ENCODE peak calls at places on chromosomes 2 and 18, in five cellular contexts. L is activated CD8-positive, alpha-beta memory T cell treated with anti-CD3 and anti-CD28 coated beads for 48 hours; U is thoracic aorta; Y is NCI-H774; J is left kidney. X is an unnamed sample.

GRCh38 chr18:28890796-28891195 is 713.9 kb upstream of the CDH2 start:
- DNase-seq in L (no peak), U (no peak), Y (no peak), J (no peak), X (no peak)

GRCh38 chr2:8857709-8858108 is 20.3 kb upstream of the KIDINS220 start:
- DNase-seq in L (no peak), U (no peak), Y (no peak), J (peak; percentile 66), X (no peak)

GRCh38 chr18:72460210-72460680 is 83.9 kb downstream of the CBLN2 start:
- DNase-seq in L (no peak), U (no peak), Y (no peak), J (no peak), X (no peak)

GRCh38 chr2:181952413-181953226 is 33.0 kb upstream of the PPP1R1C start:
- DNase-seq in L (no peak), U (no peak), Y (no peak), J (no peak), X (no peak)

GRCh38 chr2:96926791-96927190 is 56.9 kb upstream of the SEMA4C start:
- DNase-seq in L (no peak), U (no peak), Y (no peak), J (no peak), X (no peak)

GRCh38 chr2:27792759-27793158 is 21.2 kb downstream of the MRPL33 start:
- DNase-seq in L (no peak), U (no peak), Y (no peak), J (no peak), X (no peak)

GRCh38 chr2:19048593-19049264 is 309.7 kb downstream of the OSR1 start:
- DNase-seq in L (no peak), U (no peak), Y (peak; percentile 49), J (peak; percentile 58), X (no peak)

GRCh38 chr18:67109535-67109934 is 407.0 kb downstream of the DSEL start:
- DNase-seq in L (no peak), U (no peak), Y (no peak), J (no peak), X (no peak)

GRCh38 chr2:86507600-86507999 is 55.6 kb downstream of the CHMP3 start:
- DNase-seq in L (no peak), U (no peak), Y (no peak), J (no peak), X (no peak)

GRCh38 chr18:51074605-51075004 is 44.6 kb downstream of the SMAD4 start:
- DNase-seq in L (no peak), U (no peak), Y (no peak), J (no peak), X (no peak)

GRCh38 chr18:76528477-76529432 is 33.7 kb upstream of the ZNF516 start:
- DNase-seq in L (no peak), U (no peak), Y (peak; percentile 30), J (peak; percentile 94), X (peak; percentile 36)

X was measured in mesendoderm.